ENCODE peak calls at places on chromosome 10, in eight cellular contexts. M is naive thymus-derived CD8-positive, alpha-beta T cell; L is left cardiac atrium; O is tibial nerve; Q is ELF-1; A is chondrocyte; S is HT1080; B is stimulated activated CD4-positive, alpha-beta T cell treated with anti-CD3 and anti-CD28 coated beads, Interleukin-4, amount 100 ng/mL, for 24 hours. Z is an unnamed sample.

GRCh38 chr10:28942012-28942411 is 264.7 kb downstream of the BAMBI start:
- DNase-seq in M (no peak), L (no peak), O (no peak), Q (no peak), A (no peak), S (no peak), B (no peak), Z (no peak)

GRCh38 chr10:15112657-15113056 is 15.5 kb downstream of the RPP38 start:
- DNase-seq in M (no peak), L (no peak), O (no peak), Q (peak; percentile 24), A (no peak), S (no peak), B (no peak), Z (no peak)

GRCh38 chr10:52343439-52343838 is 29.4 kb downstream of the DKK1 start:
- DNase-seq in M (no peak), L (no peak), O (no peak), Q (no peak), A (no peak), S (no peak), B (no peak), Z (no peak)

GRCh38 chr10:94294168-94294567 is 68.6 kb downstream of the NOC3L start:
- DNase-seq in M (no peak), L (no peak), O (no peak), Q (no peak), A (no peak), S (no peak), B (no peak), Z (no peak)

GRCh38 chr10:77479586-77479985 is 158.0 kb downstream of the KCNMA1 start:
- DNase-seq in M (no peak), L (no peak), O (no peak), Q (peak; percentile 23), A (no peak), S (no peak), B (no peak), Z (no peak)

GRCh38 chr10:77152256-77152655 is 485.4 kb downstream of the KCNMA1 start:
- DNase-seq in M (no peak), L (no peak), O (no peak), Q (no peak), A (no peak), S (no peak), B (no peak), Z (no peak)

GRCh38 chr10:43043773-43044394 is 33.0 kb upstream of the RET start:
- DNase-seq in M (no peak), L (no peak), O (no peak), Q (no peak), A (peak; percentile 81), S (no peak), B (no peak), Z (no peak)

GRCh38 chr10:94042001-94042813 is 48.5 kb downstream of the PLCE1 start:
- DNase-seq in M (no peak), L (no peak), O (no peak), Q (peak; percentile 14), A (no peak), S (peak; percentile 81), B (no peak), Z (peak; percentile 72)

GRCh38 chr10:30999084-30999712 is 32.5 kb downstream of the ZNF438 start:
- DNase-seq in M (no peak), L (no peak), O (peak; percentile 48), Q (no peak), A (no peak), S (peak; percentile 73), B (peak; percentile 5), Z (peak; percentile 84)

GRCh38 chr10:117503170-117503885 is 39.2 kb upstream of the EMX2 start:
- DNase-seq in M (no peak), L (no peak), O (no peak), Q (peak; percentile 25), A (no peak), S (no peak), B (no peak), Z (no peak)

GRCh38 chr10:15563161-15563715 is 156.5 kb downstream of the ITGA8 start:
- DNase-seq in M (no peak), L (no peak), O (no peak), Q (no peak), A (no peak), S (no peak), B (no peak), Z (no peak)

GRCh38 chr10:122478971-122479370 is 17.6 kb downstream of the HTRA1 start:
- DNase-seq in M (no peak), L (no peak), O (no peak), Q (no peak), A (no peak), S (no peak), B (no peak), Z (no peak)

GRCh38 chr10:129807211-129807610 is 156.9 kb downstream of the EBF3 start:
- DNase-seq in M (no peak), L (no peak), O (no peak), Q (no peak), A (no peak), S (no peak), B (no peak), Z (no peak)

GRCh38 chr10:14838582-14839304 is 637 bp downstream of the HSPA14 start:
- DNase-seq in M (peak; percentile 26), L (peak; percentile 41), O (no peak), Q (peak; percentile 78), A (peak; percentile 86), S (peak; percentile 10), B (peak; percentile 22), Z (peak; percentile 50)

GRCh38 chr10:12262278-12262981 is 66.4 kb downstream of the CDC123 start:
- DNase-seq in M (no peak), L (no peak), O (no peak), Q (no peak), A (peak; percentile 7), S (no peak), B (no peak), Z (no peak)

Z was measured in ELR.